ENCODE peak calls at places on chromosome 3, in five cellular contexts. One of them, this sample, is unnamed.

GRCh38 chr3:178181784-178182183 is 354.5 kb upstream of the KCNMB2 start:
- DNase-seq in epithelial cell of esophagus: no peak
- DNase-seq in NCI-H2171 treated with DMSO at 0.1 percent for 48 hours: peak
- DNase-seq in caudate nucleus: no peak
- DNase-seq in tibial artery: no peak
- DNase-seq in this sample: peak

GRCh38 chr3:123634149-123635051 is 49.5 kb upstream of the HACD2 start:
- DNase-seq in epithelial cell of esophagus: no peak
- DNase-seq in NCI-H2171 treated with DMSO at 0.1 percent for 48 hours: no peak
- DNase-seq in caudate nucleus: no peak
- DNase-seq in tibial artery: no peak
- DNase-seq in this sample: no peak

GRCh38 chr3:8657804-8658311 is 13.3 kb upstream of the SSUH2 start:
- DNase-seq in epithelial cell of esophagus: no peak
- DNase-seq in NCI-H2171 treated with DMSO at 0.1 percent for 48 hours: no peak
- DNase-seq in caudate nucleus: no peak
- DNase-seq in tibial artery: no peak
- DNase-seq in this sample: no peak

GRCh38 chr3:100492810-100493140 is 356 bp downstream of the TMEM45A start:
- DNase-seq in epithelial cell of esophagus: no peak
- DNase-seq in NCI-H2171 treated with DMSO at 0.1 percent for 48 hours: peak
- DNase-seq in caudate nucleus: no peak
- DNase-seq in tibial artery: no peak
- DNase-seq in this sample: peak

GRCh38 chr3:52742418-52743041 is 28.2 kb downstream of the NEK4 start:
- DNase-seq in epithelial cell of esophagus: peak
- DNase-seq in NCI-H2171 treated with DMSO at 0.1 percent for 48 hours: peak
- DNase-seq in caudate nucleus: no peak
- DNase-seq in tibial artery: no peak
- DNase-seq in this sample: no peak

GRCh38 chr3:53183514-53183913 is 22.5 kb downstream of the PRKCD start:
- DNase-seq in epithelial cell of esophagus: no peak
- DNase-seq in NCI-H2171 treated with DMSO at 0.1 percent for 48 hours: no peak
- DNase-seq in caudate nucleus: no peak
- DNase-seq in tibial artery: no peak
- DNase-seq in this sample: no peak

GRCh38 chr3:31962801-31963205 is 18.3 kb downstream of the OSBPL10 start:
- DNase-seq in epithelial cell of esophagus: peak
- DNase-seq in NCI-H2171 treated with DMSO at 0.1 percent for 48 hours: no peak
- DNase-seq in caudate nucleus: no peak
- DNase-seq in tibial artery: no peak
- DNase-seq in this sample: no peak

GRCh38 chr3:138070006-138070405 is 45.4 kb downstream of the DZIP1L start:
- DNase-seq in epithelial cell of esophagus: no peak
- DNase-seq in NCI-H2171 treated with DMSO at 0.1 percent for 48 hours: no peak
- DNase-seq in caudate nucleus: no peak
- DNase-seq in tibial artery: no peak
- DNase-seq in this sample: no peak

GRCh38 chr3:17810759-17811158 is 68.3 kb upstream of the TBC1D5 start:
- DNase-seq in epithelial cell of esophagus: peak
- DNase-seq in NCI-H2171 treated with DMSO at 0.1 percent for 48 hours: no peak
- DNase-seq in caudate nucleus: no peak
- DNase-seq in tibial artery: no peak
- DNase-seq in this sample: no peak

GRCh38 chr3:100650651-100651611 is 41.5 kb downstream of the ADGRG7 start:
- DNase-seq in epithelial cell of esophagus: peak
- DNase-seq in NCI-H2171 treated with DMSO at 0.1 percent for 48 hours: no peak
- DNase-seq in caudate nucleus: no peak
- DNase-seq in tibial artery: peak
- DNase-seq in this sample: no peak

GRCh38 chr3:58529516-58530353 is 7.3 kb downstream of the ACOX2 start:
- DNase-seq in epithelial cell of esophagus: no peak
- DNase-seq in NCI-H2171 treated with DMSO at 0.1 percent for 48 hours: no peak
- DNase-seq in caudate nucleus: no peak
- DNase-seq in tibial artery: no peak
- DNase-seq in this sample: no peak

GRCh38 chr3:42701371-42702065 is 1.1 kb downstream of the HHATL start:
- DNase-seq in epithelial cell of esophagus: peak
- DNase-seq in NCI-H2171 treated with DMSO at 0.1 percent for 48 hours: no peak
- DNase-seq in caudate nucleus: peak
- DNase-seq in tibial artery: peak
- DNase-seq in this sample: no peak

GRCh38 chr3:141764946-141765345 is 1.7 kb downstream of the GRK7 start:
- DNase-seq in epithelial cell of esophagus: no peak
- DNase-seq in NCI-H2171 treated with DMSO at 0.1 percent for 48 hours: no peak
- DNase-seq in caudate nucleus: no peak
- DNase-seq in tibial artery: no peak
- DNase-seq in this sample: no peak

This sample was measured in DMS 273 treated with DMSO at 0.1 percent for 48 hours.